ENCODE peak calls at places on chromosomes 3 and 15, in six cellular contexts. D, A, Z, Y, P and L are unnamed samples.

GRCh38 chr3:98972720-98973119 is 71.2 kb upstream of the DCBLD2 start:
- DNase-seq in Y (no peak), Z (no peak), D (no peak), A (no peak), P (no peak), L (no peak)

GRCh38 chr3:126683506-126683905 is 20.5 kb upstream of the CHCHD6 start:
- DNase-seq in D (no peak), A (no peak), P (no peak), Y (no peak), Z (no peak), L (no peak)

GRCh38 chr3:24472358-24472757 is 22.3 kb downstream of the THRB start:
- DNase-seq in Y (no peak), A (peak; percentile 47), P (no peak), D (peak; percentile 18), Z (no peak), L (no peak)

GRCh38 chr3:132606085-132606484 is 9.0 kb downstream of the ACKR4 start:
- DNase-seq in D (no peak), P (peak; percentile 74), Y (no peak), Z (no peak), A (peak; percentile 62), L (peak; percentile 55)

GRCh38 chr3:72487078-72487765 is 361.0 kb downstream of the SHQ1 start:
- DNase-seq in P (peak; percentile 82), Y (peak; percentile 74), A (peak; percentile 82), Z (peak; percentile 93), D (peak; percentile 19), L (peak; percentile 82)

GRCh38 chr15:92681141-92681622 is 25.6 kb upstream of the FAM174B start:
- DNase-seq in Z (peak; percentile 90), Y (no peak), P (peak; percentile 74), D (no peak), A (peak; percentile 91), L (peak; percentile 92)

GRCh38 chr3:73332558-73332957 is 271.1 kb downstream of the EBLN2 start:
- DNase-seq in A (no peak), P (no peak), Z (no peak), Y (peak; percentile 36), D (no peak), L (no peak)

GRCh38 chr3:171809513-171810277 is 588 bp downstream of the PLD1 start:
- DNase-seq in Z (peak; percentile 94), P (peak; percentile 99), A (peak; percentile 94), D (no peak), Y (peak; percentile 77), L (peak; percentile 96)

GRCh38 chr3:53577486-53577885 is 83.1 kb downstream of the CACNA1D start:
- DNase-seq in Y (no peak), A (no peak), P (peak; percentile 31), Z (peak; percentile 79), D (no peak), L (no peak)

GRCh38 chr15:95108673-95109072 is 877.3 kb downstream of the MCTP2 start:
- DNase-seq in Z (no peak), D (no peak), A (no peak), P (no peak), Y (no peak), L (no peak)

GRCh38 chr15:91795281-91795680 is 58.2 kb upstream of the SLCO3A1 start:
- DNase-seq in D (no peak), Y (no peak), Z (peak; percentile 14), A (no peak), P (no peak), L (no peak)

GRCh38 chr15:38414351-38414750 is 39.6 kb upstream of the FAM98B start:
- DNase-seq in Y (peak; percentile 35), Z (no peak), D (peak; percentile 23), P (peak; percentile 82), A (peak; percentile 84), L (peak; percentile 87)

GRCh38 chr3:133444071-133444774 is 44.4 kb downstream of the BFSP2 start:
- DNase-seq in D (no peak), P (peak; percentile 51), Z (no peak), A (peak; percentile 38), Y (peak; percentile 55), L (peak; percentile 73)

GRCh38 chr15:85623648-85624047 is 171.1 kb downstream of the KLHL25 start:
- DNase-seq in Y (no peak), D (no peak), Z (no peak), A (peak; percentile 55), P (peak; percentile 53), L (no peak)

GRCh38 chr3:195150194-195151118 is 120.5 kb downstream of the XXYLT1 start:
- DNase-seq in Y (peak; percentile 87), P (peak; percentile 87), Z (no peak), A (peak; percentile 38), D (no peak), L (peak; percentile 95)

GRCh38 chr15:75178171-75178937 is 23.3 kb upstream of the C15orf39 start:
- DNase-seq in A (peak; percentile 14), Z (no peak), D (no peak), Y (no peak), P (no peak), L (no peak)
- TF ChIP-seq CTCF in A (no peak), Z (no peak), D (no peak), Y (no peak), P (no peak), L (no peak)

DNA sequence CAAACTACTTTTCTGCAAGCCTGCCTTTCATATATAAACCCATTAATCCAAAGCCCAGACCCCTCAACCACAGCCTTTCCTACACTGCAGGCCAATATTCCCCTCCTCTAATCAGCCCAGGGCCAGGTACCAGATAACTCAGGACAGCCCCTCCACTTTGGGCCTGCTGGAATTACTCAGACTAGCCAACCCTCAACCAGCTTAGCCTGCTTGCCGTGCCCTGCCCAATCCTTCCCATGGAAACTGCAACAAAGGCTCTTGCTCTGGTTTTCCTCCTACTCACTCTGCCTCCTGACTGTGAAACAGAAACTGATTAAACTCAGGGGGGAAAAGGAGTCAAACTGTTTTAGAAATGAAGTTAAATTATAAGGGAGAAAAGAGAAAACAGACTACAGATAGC is 248.1 kb downstream of the KLF13 start:
- DNase-seq in P (no peak), Z (no peak), A (no peak), Y (no peak), D (no peak), L (no peak)
- H3K4me3 ChIP-seq in P (no peak overlapping the region), Z (no peak overlapping the region), A (no peak overlapping the region), Y (no peak overlapping the region), D (no peak overlapping the region), L (no peak overlapping the region)

DNA sequence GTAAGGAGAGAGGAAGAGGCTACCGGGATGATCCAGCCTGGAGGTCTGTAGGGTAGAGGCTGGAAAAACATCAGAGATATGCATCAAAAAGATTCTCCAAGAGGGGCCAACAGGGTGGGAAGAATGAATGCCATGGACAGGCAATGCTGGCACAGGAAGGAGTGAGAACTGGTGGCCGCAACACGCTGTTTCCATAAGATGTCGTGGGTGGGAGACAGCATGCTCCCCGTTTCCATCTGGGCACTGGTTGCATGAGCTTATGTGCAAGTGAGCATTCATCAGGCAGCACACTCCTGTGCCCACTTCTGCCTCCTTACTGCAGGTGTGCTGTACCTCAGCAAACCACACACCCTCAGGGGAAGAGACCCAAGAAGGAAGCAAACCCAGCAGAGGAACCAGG is 59.4 kb downstream of the GABRB3 start:
- DNase-seq in Z (no peak), A (no peak), D (no peak), P (no peak), Y (no peak), L (no peak)
- TF ChIP-seq CTCF in Z (no peak), A (no peak), D (no peak), P (no peak), Y (no peak), L (no peak)

DNA sequence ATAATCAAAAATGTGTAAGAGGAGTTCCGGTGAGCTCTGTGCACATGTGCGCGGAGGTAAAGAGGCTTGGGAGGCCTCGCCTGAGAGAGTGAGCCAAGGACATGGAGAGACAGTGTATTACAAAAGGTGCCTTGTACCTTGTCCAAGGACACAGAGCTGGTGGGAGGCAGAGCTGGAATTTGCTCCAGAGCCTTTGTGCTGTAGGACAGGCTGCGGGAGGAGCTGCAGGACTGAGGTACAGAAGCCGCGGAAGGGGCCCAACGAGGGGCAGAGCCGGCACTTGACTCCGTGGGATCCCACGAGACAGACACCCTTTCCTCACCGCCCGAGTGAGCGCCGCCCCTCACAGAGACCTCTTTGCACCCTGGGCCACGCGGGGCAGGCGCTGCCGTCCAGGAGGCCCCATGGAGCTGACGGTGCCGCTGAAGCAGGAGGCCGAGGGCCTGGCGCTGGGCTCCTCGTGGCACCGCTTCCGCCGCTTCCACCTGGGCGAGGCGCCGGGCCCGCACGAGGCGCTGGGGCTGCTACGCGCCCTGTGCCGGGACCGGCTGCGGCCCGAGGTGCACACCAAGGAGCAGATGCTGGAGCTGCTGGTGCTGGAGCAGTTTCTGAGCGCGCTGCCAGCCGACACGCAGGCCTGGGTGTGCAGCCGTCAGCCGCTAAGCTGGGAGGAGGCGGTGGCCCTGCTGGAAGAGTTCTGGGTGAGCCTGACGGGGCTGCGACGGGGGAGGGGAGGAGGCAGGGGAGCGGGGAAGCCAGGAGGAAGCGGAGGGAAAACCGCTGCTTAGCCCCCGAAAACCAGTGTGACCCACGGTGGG is 68.7 kb downstream of the SLTM start:
- DNase-seq in P (peak; percentile 25), Z (no peak), Y (no peak), A (peak; percentile 16), D (no peak), L (peak; percentile 33)
- H3K4me3 ChIP-seq in P (peak overlapping the region; percentile 48), Z (peak overlapping the region; percentile 50), Y (no peak overlapping the region), A (peak overlapping the region; percentile 35), D (no peak overlapping the region), L (peak overlapping the region; percentile 35)

GRCh38 chr3:63405882-63406281 is 127.8 kb downstream of the SYNPR start:
- DNase-seq in Z (no peak), Y (no peak), D (no peak), A (no peak), P (no peak), L (no peak)
- TF ChIP-seq CTCF in Z (no peak), Y (no peak), D (no peak), A (no peak), P (no peak), L (no peak)

GRCh38 chr15:24857777-24858176 is 97.0 kb upstream of the SNRPN start:
- DNase-seq in Y (no peak), Z (no peak), P (no peak), A (no peak), D (no peak), L (no peak)
- H3K4me3 ChIP-seq in Y (no peak overlapping the region), Z (no peak overlapping the region), P (no peak overlapping the region), A (no peak overlapping the region), D (no peak overlapping the region), L (no peak overlapping the region)